ENCODE peak calls at places on chromosomes 7 and 10, in seven cellular contexts. P is MM.1S; H is fibroblast of lung; E is uterus; C is effector memory CD4-positive, alpha-beta T cell; G is cardiac muscle cell; S is psoas muscle. L is an unnamed sample.

GRCh38 chr7:156091515-156092080 is 279.3 kb upstream of the SHH start:
- DNase-seq in P (no peak), H (no peak), E (no peak), C (no peak), G (no peak), S (no peak), L (no peak)

GRCh38 chr7:155187061-155187785 is 110.5 kb upstream of the INSIG1 start:
- DNase-seq in P (no peak), H (no peak), E (no peak), C (no peak), G (no peak), S (no peak), L (no peak)

GRCh38 chr7:23277359-23277989 is 21.7 kb upstream of the MALSU1 start:
- DNase-seq in P (peak; percentile 72), H (peak; percentile 80), E (no peak), C (no peak), G (peak; percentile 83), S (no peak), L (no peak)

GRCh38 chr10:112904000-112904399 is 46.0 kb upstream of the TCF7L2 start:
- DNase-seq in P (no peak), H (no peak), E (no peak), C (no peak), G (peak; percentile 43), S (no peak), L (no peak)

GRCh38 chr7:55028011-55028410 is 9.2 kb downstream of the EGFR start:
- DNase-seq in P (no peak), H (peak; percentile 57), E (no peak), C (no peak), G (peak; percentile 38), S (no peak), L (no peak)

GRCh38 chr10:92574545-92575377 is 868 bp upstream of the IDE start:
- DNase-seq in P (peak; percentile 46), H (no peak), E (no peak), C (no peak), G (no peak), S (no peak), L (no peak)

GRCh38 chr10:131902211-131902610 is 1.4 kb downstream of the PPP2R2D start:
- DNase-seq in P (no peak), H (no peak), E (no peak), C (no peak), G (no peak), S (no peak), L (peak; percentile 53)

GRCh38 chr10:3192856-3193635 is 20.5 kb upstream of the PITRM1 start:
- DNase-seq in P (peak; percentile 55), H (peak; percentile 89), E (peak; percentile 65), C (peak; percentile 12), G (peak; percentile 74), S (no peak), L (no peak)

GRCh38 chr10:86958831-86959736 is 685 bp downstream of the SNCG start:
- DNase-seq in P (no peak), H (peak; percentile 69), E (peak; percentile 84), C (no peak), G (peak; percentile 80), S (peak; percentile 68), L (peak; percentile 77)

GRCh38 chr7:64544010-64544409 is 18.9 kb downstream of the ZNF680 start:
- DNase-seq in P (no peak), H (no peak), E (no peak), C (no peak), G (no peak), S (no peak), L (no peak)

DNA sequence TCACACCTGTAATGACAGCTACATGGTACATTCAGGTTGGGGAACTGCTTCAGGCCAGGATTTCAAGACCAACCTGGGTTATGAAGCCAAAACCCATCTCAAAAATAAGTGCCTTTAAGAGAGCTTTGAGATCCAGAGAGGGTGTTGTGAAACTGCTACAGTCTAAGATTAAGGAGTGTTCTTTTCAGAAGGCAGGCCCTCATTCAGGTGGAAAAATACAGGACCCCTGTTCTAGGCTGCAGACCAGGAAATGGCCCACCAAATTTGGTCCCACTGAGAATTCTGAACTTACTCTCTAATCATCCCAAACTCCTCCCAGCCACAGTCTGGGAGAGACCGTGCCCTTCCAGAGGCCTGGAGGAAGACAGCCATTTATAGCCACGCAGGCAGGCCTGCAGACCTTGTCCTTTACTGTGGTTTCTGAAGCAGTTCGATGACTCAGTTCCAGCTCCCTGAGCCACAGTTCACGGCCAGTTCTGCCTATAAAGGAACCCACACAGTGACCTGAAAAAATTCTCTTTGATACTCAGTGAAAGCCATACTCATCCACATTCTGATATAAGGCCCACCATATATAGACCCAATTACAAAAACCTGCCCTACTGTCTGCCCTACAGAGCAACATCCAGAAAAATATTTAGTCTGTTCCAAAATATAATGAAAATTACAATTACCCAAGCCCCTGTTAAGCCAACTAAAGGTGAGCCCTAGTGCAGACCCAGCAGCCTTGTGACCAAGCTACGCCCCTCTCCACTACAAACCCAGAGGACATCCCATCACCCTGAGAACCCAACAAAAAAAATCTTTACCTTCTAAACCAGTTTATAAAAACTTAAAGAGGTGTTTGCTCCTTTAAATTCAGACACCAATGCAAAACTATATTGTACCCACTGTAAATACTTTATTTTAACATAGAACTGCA is 21.2 kb downstream of the ZNF680 start:
- DNase-seq in P (no peak), H (peak; percentile 66), E (no peak), C (no peak), G (peak; percentile 83), S (peak; percentile 19), L (no peak)
- H3K27ac ChIP-seq in P (no peak overlapping the region), H (peak overlapping the region; percentile 59), E (peak overlapping the region; percentile 36), C (no peak overlapping the region), G (peak overlapping the region; percentile 85), S (peak overlapping the region; percentile 68), L (no peak overlapping the region)

DNA sequence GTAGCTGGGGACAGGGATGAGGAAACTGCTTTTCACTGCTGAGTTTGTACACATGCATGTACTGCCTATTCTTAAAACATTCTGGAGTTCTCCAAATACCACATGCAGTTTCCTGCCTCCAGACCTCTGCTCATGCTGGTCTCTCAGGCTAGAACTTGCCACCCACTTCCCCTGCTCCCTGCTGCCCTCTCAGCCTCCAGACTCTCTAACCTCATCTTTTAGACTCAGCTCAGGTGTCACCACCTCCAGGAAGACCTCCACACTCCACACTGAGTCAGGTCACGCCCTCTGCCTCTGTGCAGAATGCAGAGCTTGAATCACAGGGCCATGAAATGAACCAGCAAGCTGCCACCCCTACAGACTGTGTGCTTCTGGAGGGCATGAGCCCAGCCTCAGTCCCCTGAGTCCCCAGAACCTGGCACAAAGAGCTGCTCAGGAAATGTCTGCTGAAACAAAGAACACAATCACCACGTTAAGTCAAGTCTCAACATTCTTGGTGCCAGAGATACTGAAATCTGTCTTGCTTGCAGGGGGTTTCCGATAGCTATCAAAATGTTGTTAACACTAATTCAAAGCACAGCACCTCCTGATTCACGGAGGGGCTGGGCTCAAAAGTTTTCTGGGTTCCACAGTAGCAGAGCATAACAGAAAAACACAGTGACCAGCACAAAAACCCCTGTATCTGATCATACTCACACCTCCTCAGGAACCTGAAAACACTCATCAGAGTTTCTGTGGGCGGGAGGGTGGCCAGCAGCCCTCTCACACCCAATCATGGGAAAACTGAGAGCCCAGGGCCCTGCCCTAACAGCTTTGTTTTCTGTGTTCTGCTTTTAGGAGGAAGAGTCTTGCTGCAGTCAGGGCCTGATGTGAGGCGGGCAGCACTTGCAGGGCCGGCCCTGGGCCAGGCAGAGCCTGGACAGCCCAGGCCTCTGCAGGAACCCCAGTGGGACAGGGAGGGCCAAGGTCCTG is 21.1 kb downstream of the FAM53B start:
- DNase-seq in P (peak; percentile 85), H (no peak), E (peak; percentile 66), C (peak; percentile 41), G (no peak), S (no peak), L (no peak)
- H3K4me1 ChIP-seq in P (peaks cover 54% of the 10 kb centered on the region), H (peaks cover 5% of the 10 kb centered on the region), E (peaks cover 35% of the 10 kb centered on the region), C (peaks cover 97% of the 10 kb centered on the region), G (peaks cover 24% of the 10 kb centered on the region), S (peaks cover 88% of the 10 kb centered on the region), L (peaks cover 95% of the 10 kb centered on the region)

GRCh38 chr10:79073784-79074432 is 5.1 kb downstream of the ZMIZ1 start:
- DNase-seq in P (no peak), H (peak; percentile 62), E (no peak), C (no peak), G (peak; percentile 54), S (peak; percentile 57), L (no peak)
- H3K27ac ChIP-seq in P (no peak overlapping the region), H (peak overlapping the region; percentile 31), E (peak overlapping the region; percentile 94), C (no peak overlapping the region), G (no peak overlapping the region), S (no peak overlapping the region), L (peak overlapping the region; percentile 98)

GRCh38 chr10:124071141-124071540 is 22.3 kb downstream of the CHST15 start:
- DNase-seq in P (peak; percentile 21), H (no peak), E (no peak), C (no peak), G (no peak), S (no peak), L (no peak)

GRCh38 chr10:124072106-124072505 is 21.3 kb downstream of the CHST15 start:
- DNase-seq in P (peak; percentile 88), H (no peak), E (no peak), C (no peak), G (no peak), S (no peak), L (no peak)

GRCh38 chr10:124070666-124071065 is 22.7 kb downstream of the CHST15 start:
- DNase-seq in P (no peak), H (no peak), E (no peak), C (no peak), G (no peak), S (no peak), L (no peak)

GRCh38 chr10:124073642-124074377 is 19.6 kb downstream of the CHST15 start:
- DNase-seq in P (no peak), H (no peak), E (no peak), C (no peak), G (no peak), S (no peak), L (no peak)

GRCh38 chr10:124072541-124072940 is 20.9 kb downstream of the CHST15 start:
- DNase-seq in P (peak; percentile 69), H (no peak), E (no peak), C (no peak), G (no peak), S (no peak), L (no peak)
- H3K4me1 ChIP-seq in P (peaks cover 95% of the 10 kb centered on the region), H (no peaks in the 10 kb centered on the region), E (no peaks in the 10 kb centered on the region), C (no peaks in the 10 kb centered on the region), G (no peaks in the 10 kb centered on the region), S (no peaks in the 10 kb centered on the region), L (peaks cover 15% of the 10 kb centered on the region)

GRCh38 chr7:148772297-148773089 is 73.8 kb downstream of the CUL1 start:
- DNase-seq in P (peak; percentile 68), H (peak; percentile 87), E (no peak), C (no peak), G (peak; percentile 64), S (no peak), L (no peak)
- H3K27ac ChIP-seq in P (peak overlapping the region; percentile 81), H (peak overlapping the region; percentile 3), E (no peak overlapping the region), C (no peak overlapping the region), G (peak overlapping the region; percentile 23), S (peak overlapping the region; percentile 63), L (no peak overlapping the region)